ENCODE peak calls at places on chromosomes 4 and X, in seven cellular contexts. K, V, D, F, X, L and W are unnamed samples.

GRCh38 chr4:86855572-86855971 is 6.4 kb upstream of the SLC10A6 start:
- DNase-seq in K (no peak), V (peak), D (no peak), F (no peak), X (no peak), L (peak), W (no peak)

GRCh38 chrX:147626605-147627004 is 285.1 kb upstream of the FMR1 start:
- DNase-seq in K (no peak), V (no peak), D (no peak), F (no peak), X (no peak), L (no peak), W (no peak)

GRCh38 chr4:127747883-127748282 is 17.7 kb downstream of the SLC25A31 start:
- DNase-seq in K (no peak), V (peak), D (no peak), F (no peak), X (no peak), L (no peak), W (no peak)

GRCh38 chr4:10746371-10747143 is 62.0 kb upstream of the CLNK start:
- DNase-seq in K (no peak), V (peak), D (no peak), F (no peak), X (no peak), L (no peak), W (no peak)

GRCh38 chr4:145805490-145805889 is 125.5 kb downstream of the C4orf51 start:
- DNase-seq in K (no peak), V (no peak), D (no peak), F (no peak), X (no peak), L (no peak), W (no peak)

GRCh38 chrX:104288961-104289360 is 34.2 kb upstream of the ESX1 start:
- DNase-seq in K (no peak), V (no peak), D (no peak), F (no peak), X (no peak), L (no peak), W (no peak)

GRCh38 chr4:24642941-24643628 is 58.7 kb upstream of the DHX15 start:
- DNase-seq in K (no peak), V (peak), D (no peak), F (no peak), X (no peak), L (no peak), W (no peak)

GRCh38 chrX:84909151-84909550 is 94.5 kb upstream of the APOOL start:
- DNase-seq in K (no peak), V (peak), D (no peak), F (no peak), X (no peak), L (no peak), W (no peak)

GRCh38 chrX:1443496-1444075 is 9.1 kb downstream of the ASMTL start:
- DNase-seq in K (no peak), V (no peak), D (no peak), F (no peak), X (no peak), L (no peak), W (no peak)

GRCh38 chrX:1246816-1247215 is 21.8 kb upstream of the CSF2RA start:
- DNase-seq in K (peak), V (peak), D (peak), F (peak), X (peak), L (peak), W (peak)

GRCh38 chrX:136783159-136783558 is 2.4 kb upstream of the ARHGEF6 start:
- DNase-seq in K (no peak), V (no peak), D (no peak), F (no peak), X (no peak), L (no peak), W (no peak)

GRCh38 chrX:136619889-136620505 is 28.0 kb upstream of the CD40LG start:
- DNase-seq in K (no peak), V (no peak), D (no peak), F (no peak), X (no peak), L (no peak), W (peak)

GRCh38 chrX:13092455-13092941 is 48.1 kb upstream of the FAM9C start:
- DNase-seq in K (no peak), V (no peak), D (peak), F (no peak), X (no peak), L (no peak), W (peak)

GRCh38 chr4:95362906-95363578 is 185.7 kb downstream of the UNC5C start:
- DNase-seq in K (peak), V (peak), D (no peak), F (no peak), X (no peak), L (no peak), W (peak)

GRCh38 chr4:154626793-154627484 is 14.5 kb upstream of the FGG start:
- DNase-seq in K (peak), V (peak), D (no peak), F (peak), X (peak), L (peak), W (peak)

GRCh38 chr4:40749717-40750460 is at the start of gene NSUN7:
- DNase-seq in K (peak), V (no peak), D (peak), F (no peak), X (peak), L (no peak), W (peak)

GRCh38 chr4:121800961-121801714 is at the start of gene EXOSC9:
- DNase-seq in K (peak), V (peak), D (peak), F (peak), X (peak), L (peak), W (peak)

GRCh38 chr4:181957088-181957487 is 286.1 kb upstream of the TENM3 start:
- DNase-seq in K (no peak), V (peak), D (no peak), F (no peak), X (peak), L (peak), W (no peak)

GRCh38 chr4:658031-658667 is 15.9 kb downstream of the ATP5ME start:
- DNase-seq in K (no peak), V (no peak), D (no peak), F (no peak), X (no peak), L (no peak), W (no peak)

GRCh38 chrX:28609917-28610613 is 22.8 kb downstream of the IL1RAPL1 start:
- DNase-seq in K (no peak), V (no peak), D (no peak), F (no peak), X (no peak), L (no peak), W (no peak)

GRCh38 chr4:113958766-113959540 is 20.5 kb downstream of the ARSJ start:
- DNase-seq in K (peak), V (peak), D (no peak), F (no peak), X (no peak), L (peak), W (no peak)